ENCODE peak calls at places on chromosomes 4 and X, in four cellular contexts. E is fibroblast of mammary gland, A is GM10248, C is glutamatergic neuron. R is an unnamed sample.

GRCh38 chr4:139242511-139243051 is 37.4 kb downstream of the MGARP start:
- DNase-seq in E (peak; percentile 73), A (no peak), C (no peak), R (no peak)

GRCh38 chr4:932713-933070 is 432 bp downstream of the TMEM175 start:
- DNase-seq in E (no peak), C (peak; percentile 49), A (no peak), R (peak; percentile 57)

GRCh38 chr4:17309567-17310268 is 202.2 kb downstream of the QDPR start:
- DNase-seq in A (no peak), C (no peak), E (peak; percentile 19), R (no peak)

GRCh38 chr4:142282870-142283431 is 563.1 kb downstream of the INPP4B start:
- DNase-seq in C (no peak), A (no peak), E (peak; percentile 46), R (no peak)

GRCh38 chrX:85499400-85499799 is 119.9 kb upstream of the POF1B start:
- DNase-seq in E (no peak), A (no peak), C (no peak), R (no peak)

GRCh38 chrX:21374163-21374993 is at the start of gene CNKSR2:
- DNase-seq in A (peak; percentile 68), C (peak; percentile 66), E (peak; percentile 6), R (peak; percentile 86)

GRCh38 chrX:41737065-41737464 is 13.1 kb downstream of the GPR82 start:
- DNase-seq in A (no peak), C (no peak), E (no peak), R (no peak)

GRCh38 chr4:11813951-11814446 is 385.3 kb upstream of the HS3ST1 start:
- DNase-seq in A (no peak), E (no peak), C (no peak), R (no peak)

GRCh38 chrX:42123369-42123768 is 200.0 kb upstream of the CASK start:
- DNase-seq in C (no peak), A (no peak), E (no peak), R (no peak)

GRCh38 chrX:67555578-67556203 is 11.9 kb downstream of the AR start:
- DNase-seq in E (peak; percentile 59), C (peak; percentile 51), A (peak; percentile 4), R (peak; percentile 48)

GRCh38 chrX:48801281-48802088 is at the start of gene HDAC6:
- DNase-seq in C (peak; percentile 91), A (peak; percentile 90), E (peak; percentile 97), R (peak; percentile 96)
- TF ChIP-seq CTCF in C (no peak), A (no peak), E (no peak), R (no peak)

GRCh38 chr4:151865327-151865726 is 104.5 kb upstream of the GATB start:
- DNase-seq in C (no peak), E (no peak), A (no peak), R (no peak)

GRCh38 chr4:151864068-151864467 is 103.3 kb upstream of the GATB start:
- DNase-seq in A (no peak), C (no peak), E (no peak), R (no peak)

GRCh38 chr4:151862766-151863165 is 102.0 kb upstream of the GATB start:
- DNase-seq in C (no peak), E (peak; percentile 75), A (no peak), R (no peak)

GRCh38 chr4:151865744-151866143 is 104.9 kb upstream of the GATB start:
- DNase-seq in E (no peak), A (no peak), C (no peak), R (no peak)

DNA sequence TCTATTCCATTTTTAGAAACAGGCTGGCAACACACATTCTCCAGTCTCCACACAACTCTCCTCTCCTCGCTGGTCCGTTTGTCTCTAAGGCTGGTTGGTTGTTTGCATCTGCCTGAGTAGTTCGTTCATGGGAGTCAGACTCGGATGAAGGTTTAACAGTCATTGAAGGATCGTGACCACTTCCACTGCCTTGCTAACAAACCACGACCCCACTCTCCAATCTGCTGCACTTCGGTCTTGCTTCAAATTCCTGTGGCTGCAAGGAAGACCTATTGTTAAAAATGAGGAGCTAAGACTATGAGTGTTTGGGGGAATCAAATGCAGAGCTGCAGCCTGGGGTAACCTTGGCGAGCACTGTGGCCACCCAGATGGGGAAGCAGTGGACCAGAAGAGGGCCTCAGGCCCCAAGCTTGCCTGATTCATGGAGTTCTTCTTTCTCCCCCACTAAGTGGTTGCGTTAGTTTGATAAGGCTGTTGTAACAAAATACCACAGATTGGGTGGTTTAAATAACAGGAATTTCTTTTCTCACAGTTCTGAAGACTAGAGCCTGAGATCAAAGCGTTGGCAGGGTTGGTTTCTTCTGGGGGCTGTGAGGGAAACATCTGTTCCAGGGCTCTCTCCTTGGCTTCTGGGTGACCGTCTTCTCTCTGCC is 105.6 kb upstream of the GATB start:
- DNase-seq in E (no peak), C (no peak), A (no peak), R (no peak)
- TF ChIP-seq CTCF in E (no peak), C (no peak), A (no peak), R (no peak)

GRCh38 chr4:2469192-2469984 is 482 bp downstream of the RNF4 start:
- DNase-seq in C (peak; percentile 53), E (peak; percentile 27), A (peak; percentile 80), R (peak; percentile 53)
- TF ChIP-seq CTCF in C (no peak), E (no peak), A (no peak), R (no peak)

GRCh38 chr4:44583393-44583792 is 68.0 kb downstream of the YIPF7 start:
- DNase-seq in A (no peak), C (no peak), E (no peak), R (no peak)
- TF ChIP-seq CTCF in A (no peak), C (peak; percentile 39), E (no peak), R (peak; percentile 36)

GRCh38 chrX:100654256-100654655 is 10.3 kb downstream of the SRPX2 start:
- DNase-seq in A (no peak), E (peak; percentile 64), C (no peak), R (peak; percentile 30)
- TF ChIP-seq CTCF in A (peak; percentile 2), E (peak; percentile 22), C (no peak), R (peak; percentile 37)

GRCh38 chrX:153773741-153774575 is 6.9 kb upstream of the SRPK3 start:
- DNase-seq in A (no peak), E (no peak), C (peak; percentile 6), R (no peak)

GRCh38 chrX:153775631-153776595 is 4.9 kb upstream of the SRPK3 start:
- DNase-seq in C (no peak), A (no peak), E (no peak), R (no peak)

GRCh38 chrX:153776611-153777045 is 4.2 kb upstream of the SRPK3 start:
- DNase-seq in C (peak; percentile 11), A (no peak), E (no peak), R (no peak)

GRCh38 chrX:153774576-153775292 is 6.1 kb upstream of the SRPK3 start:
- DNase-seq in A (no peak), E (no peak), C (peak; percentile 10), R (no peak)

DNA sequence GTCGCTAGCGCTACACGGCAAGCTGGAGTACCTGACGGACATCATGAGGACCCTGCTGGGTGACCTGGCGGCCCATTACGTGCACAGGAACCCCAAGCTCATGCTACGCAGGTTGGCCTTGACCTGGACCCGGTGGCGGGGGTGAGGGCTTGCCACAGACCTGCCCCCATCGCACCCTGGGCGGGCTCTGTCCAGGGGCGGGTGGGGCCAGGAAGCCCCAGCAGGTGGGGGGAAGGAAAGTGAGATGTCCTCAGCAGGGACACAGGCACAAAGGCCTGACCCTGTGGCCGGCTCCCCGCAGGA is 5.6 kb upstream of the SRPK3 start:
- DNase-seq in E (no peak), C (peak; percentile 10), A (no peak), R (no peak)
- TF ChIP-seq CTCF in E (no peak), C (no peak), A (no peak), R (no peak)

DNA sequence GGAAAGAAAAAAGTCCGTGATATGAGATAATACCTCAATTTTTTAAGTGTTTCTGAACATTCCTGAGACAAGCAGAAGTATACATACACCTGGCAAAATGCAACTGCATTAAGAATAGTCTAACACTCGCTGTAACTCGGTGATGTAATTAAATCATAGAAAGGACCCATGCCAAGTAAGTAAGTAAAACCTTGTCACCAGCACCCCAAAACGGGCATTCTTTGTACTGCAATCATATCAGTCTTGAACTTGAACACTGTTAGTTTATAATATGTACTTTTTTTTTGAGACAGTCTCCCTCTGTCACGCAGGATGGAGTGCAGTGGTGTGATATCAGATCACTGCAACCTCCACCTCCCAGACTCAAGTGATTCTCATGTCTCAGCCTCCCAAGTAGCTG is 47.4 kb downstream of the SMIM14 start:
- DNase-seq in A (no peak), E (peak; percentile 40), C (no peak), R (no peak)
- TF ChIP-seq CTCF in A (no peak), E (peak; percentile 12), C (no peak), R (no peak)

DNA sequence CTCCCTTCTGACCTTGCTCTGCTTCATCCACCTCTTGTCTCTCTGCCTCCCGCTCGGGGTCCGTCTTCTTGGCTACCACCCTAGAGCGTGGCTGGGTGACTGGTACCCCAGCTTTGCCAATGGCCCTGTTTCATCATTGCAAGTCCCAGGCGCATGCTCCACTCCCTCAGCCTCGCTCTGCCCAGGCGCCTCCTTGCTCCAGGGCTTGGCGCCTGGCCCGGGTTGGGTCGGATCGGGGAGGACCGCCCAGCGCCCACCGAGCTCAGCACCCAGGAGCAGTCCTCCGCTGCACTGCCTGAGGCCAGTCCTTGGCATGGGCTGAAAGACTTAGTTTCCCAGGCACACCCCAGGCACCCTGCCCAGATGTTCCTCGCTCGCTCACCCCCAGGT is 577 bp downstream of the BGN start:
- DNase-seq in C (no peak), A (no peak), E (no peak), R (no peak)
- TF ChIP-seq CTCF in C (no peak), A (no peak), E (no peak), R (no peak)